ENCODE peak calls at places on chromosomes 11 and 22, in eight cellular contexts. H, E, W, R, O, D, M and C are unnamed samples.

GRCh38 chr11:57639321-57640067 is 10.2 kb downstream of the YPEL4 start:
- DNase-seq in E (no peak), D (peak), O (peak), R (peak), W (no peak), H (no peak), M (peak), C (no peak)

GRCh38 chr11:69879734-69880005 is 60.5 kb upstream of the FGF3 start:
- DNase-seq in M (no peak), R (no peak), H (no peak), E (no peak), O (no peak), D (no peak), W (no peak), C (no peak)

GRCh38 chr11:68445531-68446035 is 15.0 kb upstream of the PPP6R3 start:
- DNase-seq in E (no peak), W (no peak), R (no peak), H (no peak), O (no peak), D (no peak), M (no peak), C (no peak)

GRCh38 chr11:4699697-4700435 is 2.2 kb upstream of the OR51E2 start:
- DNase-seq in M (no peak), O (peak), W (no peak), D (no peak), E (no peak), H (no peak), R (no peak), C (no peak)

GRCh38 chr11:69803022-69803421 is 16.2 kb downstream of the FGF3 start:
- DNase-seq in R (no peak), W (no peak), D (no peak), M (no peak), E (no peak), O (no peak), H (no peak), C (no peak)

GRCh38 chr11:110431212-110432073 is 1.7 kb downstream of the FDX1 start:
- DNase-seq in E (no peak), W (no peak), D (no peak), O (peak), M (no peak), H (no peak), R (no peak), C (no peak)

GRCh38 chr11:10606536-10607208 is 38.2 kb upstream of the LYVE1 start:
- DNase-seq in M (no peak), O (peak), D (no peak), W (peak), R (no peak), H (peak), E (no peak), C (peak)

GRCh38 chr22:37504964-37505363 is 14.3 kb downstream of the CARD10 start:
- DNase-seq in W (no peak), O (no peak), M (no peak), D (no peak), E (no peak), H (no peak), R (no peak), C (no peak)

GRCh38 chr22:41994506-41994905 is 4.1 kb upstream of the WBP2NL start:
- DNase-seq in R (no peak), M (no peak), O (no peak), D (no peak), W (no peak), E (no peak), H (no peak), C (no peak)

GRCh38 chr11:124481365-124482323 is 36.1 kb upstream of the OR8B8 start:
- DNase-seq in D (peak), E (peak), R (peak), M (peak), H (no peak), W (peak), O (no peak), C (no peak)

GRCh38 chr22:32329202-32329645 is 28.4 kb upstream of the RFPL3 start:
- DNase-seq in R (no peak), D (no peak), E (no peak), O (no peak), M (no peak), H (no peak), W (no peak), C (no peak)

GRCh38 chr22:35431483-35432205 is 31.7 kb downstream of the MCM5 start:
- DNase-seq in D (no peak), M (no peak), W (no peak), R (no peak), H (no peak), E (no peak), O (no peak), C (no peak)

GRCh38 chr11:11206457-11206856 is 146.6 kb downstream of the CSNK2A3 start:
- DNase-seq in R (no peak), O (no peak), E (no peak), W (no peak), M (no peak), D (no peak), H (no peak), C (no peak)

GRCh38 chr11:119424775-119425174 is 1.8 kb upstream of the THY1 start:
- DNase-seq in M (peak), W (no peak), O (no peak), E (no peak), H (no peak), D (peak), R (no peak), C (no peak)

GRCh38 chr11:104772806-104773241 is 125.4 kb downstream of the CASP12 start:
- DNase-seq in R (no peak), M (peak), W (peak), E (peak), O (no peak), D (peak), H (peak), C (peak)

DNA sequence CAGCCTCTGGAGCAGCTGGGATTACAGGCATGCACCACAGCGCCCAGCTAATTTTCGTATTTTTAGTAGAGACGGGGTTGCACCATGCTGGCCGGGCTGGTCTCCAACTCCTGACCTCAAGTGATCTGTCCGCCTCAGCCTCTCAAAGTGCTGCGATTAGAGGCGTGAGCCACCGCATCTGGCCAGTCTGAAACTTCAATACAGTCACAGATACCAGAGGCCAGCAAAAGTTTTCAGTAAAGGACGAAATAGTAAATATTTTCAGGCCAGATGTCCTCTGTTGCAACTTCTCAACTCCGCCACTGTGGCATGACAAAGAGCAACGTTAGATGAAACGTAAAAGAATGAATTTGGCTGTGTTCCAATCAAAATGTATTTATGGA is 403.6 kb downstream of the MN1 start:
- DNase-seq in W (no peak), O (no peak), R (no peak), H (no peak), D (no peak), M (no peak), E (no peak), C (no peak)
- TF ChIP-seq CTCF in W (no peak), O (no peak), R (no peak), H (no peak), D (no peak), M (no peak), E (no peak), C (no peak)

GRCh38 chr11:132312616-132313210 is 942.3 kb downstream of the NTM start:
- DNase-seq in E (no peak), R (peak), H (no peak), O (peak), M (no peak), D (no peak), W (peak), C (peak)

GRCh38 chr11:132318421-132319157 is 948.2 kb downstream of the NTM start:
- DNase-seq in R (no peak), O (no peak), W (peak), D (no peak), M (no peak), H (no peak), E (no peak), C (peak)
- TF ChIP-seq CTCF in R (no peak), O (no peak), W (peak), D (no peak), M (no peak), H (no peak), E (no peak), C (peak)

GRCh38 chr11:135069884-135070283 is 657.8 kb upstream of the B3GAT1 start:
- DNase-seq in O (no peak), H (no peak), M (no peak), W (peak), D (no peak), E (no peak), R (no peak), C (no peak)

GRCh38 chr11:135073444-135073843 is 661.4 kb upstream of the B3GAT1 start:
- DNase-seq in O (no peak), W (no peak), E (no peak), R (no peak), H (no peak), D (no peak), M (no peak), C (no peak)

GRCh38 chr11:135075740-135076139 is 663.7 kb upstream of the B3GAT1 start:
- DNase-seq in R (peak), E (no peak), D (peak), M (peak), O (no peak), W (peak), H (peak), C (no peak)

GRCh38 chr11:135073870-135074269 is 661.8 kb upstream of the B3GAT1 start:
- DNase-seq in O (no peak), E (no peak), D (no peak), H (no peak), W (no peak), R (no peak), M (no peak), C (no peak)

GRCh38 chr11:135074397-135074998 is 662.5 kb upstream of the B3GAT1 start:
- DNase-seq in H (no peak), E (no peak), O (no peak), M (no peak), R (no peak), D (peak), W (no peak), C (no peak)
- TF ChIP-seq CTCF in H (no peak), E (no peak), O (peak), M (no peak), R (no peak), D (peak), W (no peak), C (peak)

DNA sequence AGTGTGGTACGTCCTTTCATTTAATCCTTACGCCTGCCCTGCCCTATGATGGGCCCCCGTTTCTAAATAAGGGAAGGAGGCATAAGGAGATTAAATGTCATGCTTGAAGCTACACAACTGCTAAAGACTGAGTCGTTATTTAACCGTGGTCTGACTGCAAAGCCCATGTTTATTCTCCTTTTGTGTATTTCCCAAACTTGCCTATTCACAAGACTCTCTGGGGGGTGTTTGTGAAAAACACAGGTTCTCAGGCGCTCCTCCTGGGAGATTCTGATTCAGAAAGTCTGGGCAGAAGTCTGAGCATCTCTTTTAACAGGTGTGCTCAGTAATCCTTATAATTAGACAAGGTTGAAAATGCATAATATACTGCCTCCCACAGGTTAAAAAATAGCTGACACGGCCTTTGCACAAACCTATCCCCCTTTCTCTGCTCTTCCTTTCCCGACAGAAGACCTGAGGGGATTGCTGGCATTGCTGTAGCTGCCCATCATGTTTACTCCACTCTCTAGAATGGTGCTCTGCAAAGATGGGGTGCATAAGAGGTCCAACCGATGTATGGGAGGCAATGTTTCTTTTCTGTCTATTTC is 56.4 kb upstream of the ZBTB44 start:
- DNase-seq in O (peak), M (no peak), H (no peak), W (no peak), E (no peak), D (no peak), R (no peak), C (no peak)
- TF ChIP-seq CTCF in O (peak), M (no peak), H (no peak), W (no peak), E (no peak), D (no peak), R (no peak), C (no peak)

GRCh38 chr11:75350743-75351540 is 519 bp downstream of the ARRB1 start:
- DNase-seq in O (no peak), M (peak), D (no peak), E (no peak), W (no peak), H (no peak), R (peak), C (no peak)
- TF ChIP-seq CTCF in O (no peak), M (peak), D (no peak), E (no peak), W (peak), H (no peak), R (no peak), C (no peak)

GRCh38 chr11:114399490-114399889 is 821 bp downstream of the C11orf71 start:
- DNase-seq in M (no peak), O (no peak), E (no peak), H (no peak), W (no peak), R (no peak), D (peak), C (no peak)

GRCh38 chr11:114399903-114400221 is 449 bp downstream of the C11orf71 start:
- DNase-seq in E (peak), H (no peak), M (no peak), O (no peak), W (no peak), R (peak), D (no peak), C (no peak)

GRCh38 chr11:114400974-114401223 is 433 bp downstream of the RBM7 start:
- DNase-seq in R (no peak), W (no peak), E (no peak), H (no peak), O (no peak), D (no peak), M (no peak), C (no peak)

GRCh38 chr11:114398303-114398920 is 1.9 kb downstream of the C11orf71 start:
- DNase-seq in D (no peak), R (no peak), M (no peak), H (no peak), O (no peak), W (no peak), E (no peak), C (no peak)

DNA sequence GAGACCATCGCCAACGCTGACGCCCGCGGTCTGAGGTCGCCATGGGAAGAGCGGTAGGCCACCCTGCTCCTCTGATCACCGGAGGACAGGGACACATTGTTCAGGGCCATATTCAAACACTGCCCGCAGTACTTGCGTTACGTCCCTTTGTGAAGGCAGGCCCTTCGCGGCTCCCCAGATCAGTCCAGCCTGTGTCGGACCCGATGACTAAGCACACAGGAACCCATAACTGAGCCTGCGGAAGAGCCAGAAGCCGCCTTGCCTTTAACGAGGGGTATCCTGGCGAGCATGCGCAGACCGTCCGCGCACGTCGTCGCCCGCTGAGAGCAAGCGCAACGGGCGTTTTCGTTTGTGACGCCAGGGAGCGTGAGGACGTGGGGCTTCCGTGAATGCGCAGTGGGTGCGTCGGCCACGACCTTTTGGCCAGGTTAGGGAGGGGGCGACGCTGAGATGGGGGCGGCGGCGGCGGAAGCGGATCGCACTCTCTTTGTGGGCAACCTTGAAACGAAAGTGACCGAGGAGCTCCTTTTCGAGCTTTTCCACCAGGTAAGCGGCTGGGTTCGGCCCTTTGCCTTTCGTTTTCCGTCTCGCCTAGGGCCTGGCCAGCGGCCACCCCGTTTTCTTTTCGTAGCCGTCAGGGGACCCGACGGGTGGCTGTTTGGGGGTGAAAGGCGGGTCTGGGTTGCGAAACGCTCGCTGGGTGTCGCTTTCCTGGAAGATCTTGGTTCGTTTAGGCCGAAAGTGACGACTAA is at the start of the genes C11orf71 and RBM7:
- DNase-seq in O (peak), R (peak), W (peak), E (peak), D (peak), M (peak), H (peak), C (peak)
- TF ChIP-seq CTCF in O (peak), R (no peak), W (peak), E (no peak), D (peak), M (no peak), H (no peak), C (no peak)

DNA sequence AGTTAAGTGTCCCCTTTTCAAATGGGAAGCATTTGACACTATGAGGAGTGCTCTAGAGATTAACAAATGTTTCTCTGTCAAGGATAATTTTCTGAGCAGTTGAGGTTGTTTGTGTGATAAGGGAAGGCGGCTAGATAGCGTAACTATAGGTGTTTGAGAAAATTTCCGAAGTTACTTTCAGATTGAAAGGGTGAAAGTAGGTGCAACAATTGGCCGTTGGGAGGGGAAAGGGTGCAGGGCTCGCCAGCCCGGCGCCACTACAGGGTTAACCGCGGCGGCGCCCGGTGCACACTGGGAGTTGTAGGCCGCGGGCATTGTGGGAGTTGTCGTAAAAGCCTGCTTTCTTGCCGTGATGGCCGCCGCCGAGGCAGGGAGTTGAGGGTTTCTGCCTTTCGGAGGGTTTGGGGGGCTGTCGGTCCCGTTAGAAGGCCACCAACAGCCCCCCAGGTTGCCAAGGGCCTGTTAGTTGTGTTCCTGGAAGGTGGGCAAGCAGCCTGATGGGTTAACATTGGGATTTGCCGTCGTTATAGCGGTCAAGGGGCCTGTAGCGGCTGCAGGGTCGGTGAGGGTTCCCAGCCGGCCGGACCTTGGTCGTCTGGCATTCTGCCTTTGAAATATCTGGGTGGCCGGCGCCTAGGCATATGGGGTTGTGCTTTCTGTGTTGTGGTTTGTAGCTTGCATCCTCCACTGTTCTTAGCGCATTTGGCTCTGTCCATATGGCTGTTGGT is 36.5 kb upstream of the HSD17B12 start:
- DNase-seq in W (peak), M (peak), D (peak), R (peak), O (peak), E (peak), H (peak), C (peak)
- TF ChIP-seq CTCF in W (no peak), M (no peak), D (no peak), R (no peak), O (peak), E (no peak), H (no peak), C (no peak)

GRCh38 chr11:62753736-62754603 is at the start of gene ZBTB3:
- DNase-seq in M (peak), H (peak), D (peak), O (peak), E (peak), R (peak), W (peak), C (peak)
- TF ChIP-seq CTCF in M (no peak), H (no peak), D (no peak), O (no peak), E (no peak), R (no peak), W (no peak), C (no peak)

DNA sequence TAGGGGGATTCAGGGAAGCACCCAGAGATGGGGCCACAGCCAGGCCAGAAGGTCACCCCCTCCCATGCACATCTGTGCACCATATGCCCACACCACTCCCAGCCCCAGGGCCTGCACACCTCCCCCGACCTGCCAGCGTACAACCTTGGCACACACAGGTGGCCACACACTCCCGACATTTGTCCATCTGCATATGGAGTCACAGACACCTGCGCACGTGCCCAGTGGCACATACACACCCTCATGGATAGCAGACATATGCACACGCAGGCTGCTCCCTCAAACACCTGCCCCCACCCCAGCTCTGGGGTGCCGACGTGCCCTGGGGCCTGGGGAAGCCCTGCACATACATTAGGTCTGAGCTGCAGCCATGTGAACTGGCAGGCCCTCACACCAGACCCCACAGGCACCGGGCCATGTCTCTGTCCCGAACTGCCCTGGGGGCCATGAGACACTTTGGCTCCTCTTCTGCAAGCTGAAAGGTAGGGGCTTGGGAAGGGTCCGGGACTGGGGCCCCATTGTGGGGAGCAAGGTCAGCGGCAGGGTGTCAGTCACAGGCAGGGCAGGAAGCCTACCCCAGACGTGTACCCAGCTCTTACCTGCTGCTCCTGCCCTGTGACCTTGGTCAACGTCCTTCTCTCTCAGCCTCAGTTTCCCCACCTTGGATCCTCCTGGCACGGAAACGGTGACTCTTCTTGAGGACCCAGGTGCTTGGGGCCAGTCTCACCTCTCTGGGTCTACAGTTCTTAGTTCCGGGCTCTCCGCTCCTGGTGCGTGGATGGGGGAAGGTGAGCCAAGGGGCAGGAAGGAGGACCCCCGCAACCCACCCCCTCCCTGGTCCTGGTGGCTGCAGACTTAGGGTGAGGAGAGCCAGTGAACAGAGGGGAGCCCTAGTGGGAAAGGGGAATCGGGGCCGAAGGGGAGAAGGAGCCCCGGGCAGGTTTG is 582 bp upstream of the CABP7 start:
- DNase-seq in O (no peak), W (no peak), R (no peak), H (no peak), E (no peak), D (no peak), M (peak), C (no peak)
- TF ChIP-seq CTCF in O (no peak), W (no peak), R (no peak), H (no peak), E (no peak), D (no peak), M (no peak), C (no peak)